ENCODE peak calls at places on chromosomes 11 and 22, in five cellular contexts. A is tibial nerve, I is left ventricle myocardium inferior, T is cardiac muscle cell, M is aorta. Q is an unnamed sample. For H3K4me1 and H3K36me3, the result is how much of the 10 kb centered on the place peaks cover.

GRCh38 chr22:41094036-41094435 is 1.6 kb downstream of the EP300 start:
- DNase-seq in A (no peak), I (no peak), T (peak), M (no peak), Q (no peak)

GRCh38 chr11:75369846-75370245 is 18.4 kb upstream of the ARRB1 start:
- DNase-seq in A (no peak), I (no peak), T (no peak), M (peak), Q (no peak)

GRCh38 chr22:42958937-42959336 is 56.0 kb downstream of the PACSIN2 start:
- DNase-seq in A (no peak), I (no peak), T (no peak), M (no peak), Q (no peak)

GRCh38 chr22:30680998-30681770 is 13.5 kb upstream of the OSBP2 start:
- DNase-seq in A (no peak), I (no peak), T (peak), M (no peak), Q (no peak)

GRCh38 chr22:28442951-28443876 is 236.4 kb downstream of the TTC28 start:
- DNase-seq in A (peak), I (peak), T (peak), M (no peak), Q (peak)

GRCh38 chr22:38239101-38239761 is 33.6 kb downstream of the TMEM184B start:
- DNase-seq in A (no peak), I (no peak), T (peak), M (no peak), Q (no peak)

GRCh38 chr11:26862801-26863200 is 131.1 kb upstream of the FIBIN start:
- DNase-seq in A (no peak), I (no peak), T (no peak), M (no peak), Q (no peak)

GRCh38 chr11:108965602-108966001 is 300.7 kb downstream of the DDX10 start:
- DNase-seq in A (no peak), I (no peak), T (peak), M (no peak), Q (no peak)

GRCh38 chr11:98099371-98099770 is 921.4 kb upstream of the CNTN5 start:
- DNase-seq in A (no peak), I (no peak), T (no peak), M (no peak), Q (no peak)

GRCh38 chr11:103800406-103801114 is 235.9 kb upstream of the DDI1 start:
- DNase-seq in A (no peak), I (peak), T (peak), M (peak), Q (no peak)

GRCh38 chr11:111851636-111852035 is 19.7 kb downstream of the ALG9 start:
- DNase-seq in A (no peak), I (no peak), T (peak), M (no peak), Q (no peak)

GRCh38 chr11:131624526-131624925 is 254.1 kb downstream of the NTM start:
- DNase-seq in A (no peak), I (no peak), T (no peak), M (no peak), Q (no peak)

GRCh38 chr11:10899542-10899830 is 41.6 kb upstream of the ZBED5 start:
- DNase-seq in A (no peak), I (peak), T (no peak), M (peak), Q (no peak)

GRCh38 chr11:129042503-129042902 is 99.8 kb upstream of the TP53AIP1 start:
- DNase-seq in A (no peak), I (no peak), T (no peak), M (no peak), Q (no peak)

GRCh38 chr11:72238040-72238450 is 5.9 kb downstream of the PHOX2A start:
- DNase-seq in A (no peak), I (no peak), T (peak), M (peak), Q (peak)

GRCh38 chr11:57515332-57516060 is at the start of gene SLC43A1:
- DNase-seq in A (peak), I (peak), T (peak), M (peak), Q (no peak)

GRCh38 chr11:61283613-61284012 is 11.5 kb downstream of the VWCE start:
- DNase-seq in A (no peak), I (no peak), T (no peak), M (no peak), Q (no peak)

GRCh38 chr11:71244116-71244815 is 8.1 kb downstream of the SHANK2 start:
- DNase-seq in A (no peak), I (no peak), T (peak), M (peak), Q (no peak)

GRCh38 chr11:57480409-57481137 is 20.2 kb downstream of the RTN4RL2 start:
- DNase-seq in A (peak), I (peak), T (peak), M (peak), Q (no peak)

GRCh38 chr22:38153821-38154562 is 27.6 kb downstream of the PLA2G6 start:
- DNase-seq in A (no peak), I (no peak), T (no peak), M (peak), Q (no peak)

GRCh38 chr11:119663279-119663678 is 65.7 kb downstream of the NECTIN1 start:
- DNase-seq in A (no peak), I (no peak), T (no peak), M (no peak), Q (no peak)

GRCh38 chr22:40484906-40485660 is 114.7 kb downstream of the SGSM3 start:
- DNase-seq in A (no peak), I (no peak), T (peak), M (no peak), Q (no peak)

GRCh38 chr22:20523118-20523983 is 15.9 kb downstream of the MED15 start:
- DNase-seq in A (no peak), I (no peak), T (peak), M (no peak), Q (no peak)

GRCh38 chr22:20089226-20089976 is 9.4 kb downstream of the DGCR8 start:
- DNase-seq in A (no peak), I (no peak), T (no peak), M (peak), Q (no peak)

GRCh38 chr22:38782402-38783094 is 11.4 kb downstream of the DNAL4 start:
- DNase-seq in A (no peak), I (no peak), T (peak), M (no peak), Q (no peak)

GRCh38 chr11:111358038-111359001 is 20.8 kb downstream of the POU2AF1 start:
- DNase-seq in A (no peak), I (no peak), T (no peak), M (no peak), Q (no peak)

GRCh38 chr22:27032121-27032761 is 374.9 kb downstream of the MIAT start:
- DNase-seq in A (no peak), I (no peak), T (peak), M (peak), Q (peak)

GRCh38 chr11:64569300-64569970 is 21.6 kb upstream of the SLC22A12 start:
- DNase-seq in A (no peak), I (no peak), T (no peak), M (peak), Q (no peak)

GRCh38 chr22:48088226-48088625 is 1325.8 kb downstream of the TBC1D22A start:
- DNase-seq in A (no peak), I (no peak), T (no peak), M (no peak), Q (no peak)

GRCh38 chr11:12415567-12415966 is 38.2 kb downstream of the PARVA start:
- DNase-seq in A (no peak), I (no peak), T (no peak), M (no peak), Q (no peak)

DNA sequence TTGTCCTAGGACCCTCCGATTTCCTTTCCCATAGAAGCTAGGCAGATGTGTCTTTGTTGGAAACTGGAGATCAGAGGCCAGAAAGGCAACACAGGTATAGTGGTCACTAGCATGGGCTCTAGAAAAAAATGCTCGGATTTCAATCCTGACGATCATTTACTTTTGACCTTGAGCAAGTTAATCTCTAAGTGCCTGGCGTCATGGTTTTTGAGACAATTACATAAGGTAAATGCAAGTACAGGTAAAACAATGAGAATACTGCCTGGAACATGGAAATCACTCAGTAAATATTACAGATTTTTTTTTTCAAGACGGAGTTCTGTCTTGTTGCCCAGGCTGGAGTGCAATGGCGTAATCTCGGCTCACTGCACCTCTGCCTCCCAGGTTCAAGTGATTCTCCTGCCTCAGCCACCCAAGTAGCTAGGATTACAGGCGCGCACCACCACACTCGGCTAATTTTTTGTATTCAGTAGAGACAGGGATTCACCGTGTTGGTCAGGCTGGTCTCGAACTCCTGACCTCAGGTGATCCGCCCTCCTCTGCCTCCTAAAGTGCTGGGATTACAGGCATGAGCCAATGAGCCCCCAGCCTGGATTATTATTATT is 1.1 kb upstream of the DENND5A start:
- DNase-seq in A (no peak), I (no peak), T (no peak), M (no peak), Q (no peak)
- H3K27ac ChIP-seq in A (no peak), I (peak), T (peak), M (no peak), Q (no peak)

GRCh38 chr11:1749020-1749758 is 1.2 kb downstream of the IFITM10 start:
- DNase-seq in A (no peak), I (no peak), T (peak), M (peak), Q (no peak)

GRCh38 chr11:1748467-1749019 is 1.9 kb downstream of the IFITM10 start:
- DNase-seq in A (no peak), I (no peak), T (no peak), M (peak), Q (no peak)

GRCh38 chr11:1750481-1750839 is at the start of gene IFITM10:
- DNase-seq in A (no peak), I (peak), T (peak), M (peak), Q (no peak)

GRCh38 chr11:1750840-1751520 is 585 bp upstream of the IFITM10 start:
- DNase-seq in A (no peak), I (no peak), T (no peak), M (peak), Q (no peak)

GRCh38 chr11:1749787-1750351 is 526 bp downstream of the IFITM10 start:
- DNase-seq in A (no peak), I (no peak), T (peak), M (peak), Q (no peak)
- H3K4me1 ChIP-seq in A (under half), I (half or more), T (under half), M (under half), Q (under half)

GRCh38 chr11:83194284-83195175 is 1.0 kb downstream of the ANKRD42 start:
- DNase-seq in A (peak), I (peak), T (peak), M (peak), Q (no peak)

GRCh38 chr11:83192846-83193245 is 666 bp upstream of the ANKRD42 start:
- DNase-seq in A (no peak), I (no peak), T (peak), M (no peak), Q (no peak)

GRCh38 chr11:83195649-83196048 is 2.1 kb downstream of the ANKRD42 start:
- DNase-seq in A (no peak), I (no peak), T (no peak), M (no peak), Q (no peak)

GRCh38 chr11:83193315-83194283 is at the start of gene ANKRD42:
- DNase-seq in A (peak), I (peak), T (peak), M (peak), Q (peak)

DNA sequence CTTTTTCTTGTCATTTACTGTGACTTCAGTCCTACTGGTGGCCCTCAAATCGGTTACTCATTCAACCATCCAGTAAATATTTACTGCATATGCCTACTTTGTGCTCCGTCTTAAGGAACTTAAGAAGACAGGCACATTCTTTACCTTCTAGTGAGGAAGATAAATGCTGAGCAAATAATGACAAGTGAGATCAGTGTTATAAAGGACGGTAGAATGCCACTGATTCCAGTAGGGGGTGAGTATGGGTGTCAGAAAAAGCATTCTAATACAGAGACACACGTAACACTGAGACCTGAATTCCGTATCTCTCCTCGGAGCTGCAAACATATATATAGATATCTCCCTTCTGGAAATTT is 1.6 kb downstream of the ANKRD42 start:
- DNase-seq in A (no peak), I (no peak), T (no peak), M (no peak), Q (no peak)
- H3K36me3 ChIP-seq in A (under half), I (under half), T (under half), M (under half), Q (under half)

DNA sequence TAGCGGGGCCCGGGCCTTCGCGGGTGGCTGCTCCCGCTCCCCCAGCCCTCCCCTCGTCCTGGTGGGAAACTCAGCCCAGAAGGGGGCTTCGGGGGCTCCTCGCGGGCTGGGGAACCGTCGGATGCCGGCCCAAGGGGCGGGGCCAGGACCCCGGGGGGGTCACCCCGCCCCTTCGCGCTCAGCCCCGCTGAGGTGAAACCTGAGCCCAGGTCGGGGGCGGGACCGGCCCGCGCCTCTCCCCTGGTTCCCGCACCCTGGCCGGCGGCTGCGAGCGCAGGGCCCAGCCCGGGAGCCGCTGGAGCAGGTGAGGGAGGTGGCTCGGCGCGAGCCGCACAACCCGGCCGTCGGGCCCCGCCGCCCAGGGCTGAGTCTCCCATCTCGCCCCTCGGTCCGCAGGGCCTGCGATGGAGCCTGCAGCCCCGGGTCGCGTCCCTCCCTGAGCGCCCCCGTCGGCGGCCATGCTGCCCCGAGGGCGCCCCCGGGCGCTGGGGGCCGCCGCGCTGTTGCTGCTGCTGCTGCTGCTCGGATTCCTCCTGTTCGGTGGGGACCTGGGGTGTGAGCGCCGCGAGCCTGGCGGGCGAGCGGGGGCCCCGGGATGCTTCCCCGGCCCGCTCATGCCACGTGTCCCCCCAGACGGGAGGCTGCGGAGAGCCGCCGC is at the start of gene LARGE2:
- DNase-seq in A (no peak), I (peak), T (no peak), M (peak), Q (peak)
- H3K27ac ChIP-seq in A (peak), I (no peak), T (no peak), M (no peak), Q (no peak)